ENCODE peak calls at places on chromosome 17, in eight cellular contexts. J is NCI-H510A, O is AG04449, D is SJSA1, C is GM23248, S is ascending aorta, B is endothelial cell, X is GM04504. I is an unnamed sample.
A peak's percentile ranks its signal among the peaks of the same experiment; 100 is the strongest.

GRCh38 chr17:64448665-64449512 is at the start of gene MILR1:
- DNase-seq in S (no peak), J (no peak), D (no peak), B (no peak), C (peak; percentile 93), X (peak; percentile 73), O (peak; percentile 12), I (no peak)

GRCh38 chr17:8893621-8894020 is 26.1 kb upstream of the PIK3R6 start:
- DNase-seq in D (no peak), O (no peak), S (no peak), C (no peak), X (no peak), B (no peak), J (no peak), I (no peak)

GRCh38 chr17:40442392-40443195 is 656 bp upstream of the IGFBP4 start:
- DNase-seq in X (no peak), J (no peak), C (peak; percentile 72), O (no peak), B (no peak), S (no peak), D (no peak), I (no peak)

GRCh38 chr17:74852237-74853047 is 7.2 kb downstream of the GRIN2C start:
- DNase-seq in S (no peak), X (no peak), D (no peak), B (peak; percentile 46), J (no peak), O (no peak), C (peak; percentile 45), I (no peak)

GRCh38 chr17:50129303-50129945 is 536 bp downstream of the SAMD14 start:
- DNase-seq in B (peak; percentile 51), J (no peak), O (no peak), C (peak; percentile 67), D (no peak), X (no peak), S (no peak), I (no peak)

GRCh38 chr17:58308173-58308984 is 20.2 kb downstream of the TSPOAP1 start:
- DNase-seq in X (no peak), J (no peak), C (no peak), B (peak; percentile 68), O (no peak), S (no peak), D (peak; percentile 54), I (no peak)

GRCh38 chr17:3003401-3004149 is 59.8 kb downstream of the OR1D5 start:
- DNase-seq in C (no peak), X (no peak), O (no peak), B (no peak), J (no peak), D (no peak), S (peak; percentile 25), I (no peak)

GRCh38 chr17:45320349-45320930 is 3.6 kb upstream of the MAP3K14 start:
- DNase-seq in D (peak; percentile 80), O (no peak), S (no peak), C (peak; percentile 84), B (no peak), J (no peak), X (peak; percentile 65), I (peak; percentile 64)

GRCh38 chr17:59331929-59332889 is 754 bp downstream of the YPEL2 start:
- DNase-seq in O (no peak), S (no peak), C (peak; percentile 70), B (peak; percentile 46), D (no peak), J (no peak), X (no peak), I (no peak)

GRCh38 chr17:32015245-32016013 is 8.2 kb downstream of the LRRC37B start:
- DNase-seq in B (no peak), D (no peak), S (no peak), J (peak; percentile 88), C (no peak), X (no peak), O (no peak), I (peak; percentile 31)

GRCh38 chr17:65593870-65594584 is 32.6 kb upstream of the AXIN2 start:
- DNase-seq in X (no peak), J (no peak), D (no peak), B (no peak), O (no peak), S (no peak), C (peak; percentile 63), I (no peak)

GRCh38 chr17:79739148-79740062 is 8.7 kb downstream of the ENPP7 start:
- DNase-seq in O (no peak), X (no peak), B (no peak), D (no peak), C (peak; percentile 5), J (no peak), S (no peak), I (no peak)

GRCh38 chr17:5000237-5000639 is 2.5 kb downstream of the KIF1C start:
- DNase-seq in X (no peak), B (no peak), O (no peak), D (no peak), J (no peak), C (peak; percentile 27), S (peak; percentile 63), I (no peak)

GRCh38 chr17:61757168-61757567 is 106.2 kb downstream of the BRIP1 start:
- DNase-seq in C (no peak), O (no peak), J (no peak), X (no peak), B (no peak), D (no peak), S (no peak), I (no peak)

GRCh38 chr17:76869209-76869877 is 1.1 kb downstream of the MGAT5B start:
- DNase-seq in D (no peak), X (no peak), C (no peak), B (no peak), J (no peak), O (no peak), S (no peak), I (no peak)

GRCh38 chr17:76492250-76492988 is 8.8 kb downstream of the RHBDF2 start:
- DNase-seq in D (no peak), O (no peak), B (no peak), C (no peak), X (no peak), J (no peak), S (no peak), I (no peak)

GRCh38 chr17:73678999-73679398 is 34.8 kb upstream of the SDK2 start:
- DNase-seq in C (no peak), X (no peak), B (no peak), S (no peak), D (no peak), J (no peak), O (no peak), I (no peak)

GRCh38 chr17:4950075-4950756 is 703 bp upstream of the ENO3 start:
- DNase-seq in O (no peak), S (no peak), C (peak; percentile 73), B (peak; percentile 19), X (no peak), D (no peak), J (peak; percentile 54), I (no peak)

GRCh38 chr17:75720656-75721462 is at the start of gene ITGB4:
- DNase-seq in O (no peak), J (peak; percentile 43), B (peak; percentile 16), C (peak; percentile 20), D (peak; percentile 48), X (no peak), S (no peak), I (no peak)

GRCh38 chr17:56028837-56029236 is 124.4 kb upstream of the ANKFN1 start:
- DNase-seq in B (no peak), X (no peak), C (no peak), S (no peak), O (no peak), D (no peak), J (no peak), I (no peak)

GRCh38 chr17:43092891-43093290 is 32.3 kb downstream of the BRCA1 start:
- DNase-seq in O (no peak), C (peak; percentile 76), D (no peak), X (peak; percentile 11), B (no peak), S (no peak), J (no peak), I (no peak)

GRCh38 chr17:73620414-73620813 is 23.8 kb downstream of the SDK2 start:
- DNase-seq in D (no peak), C (no peak), B (no peak), J (no peak), O (no peak), S (no peak), X (no peak), I (no peak)

GRCh38 chr17:65074778-65075250 is 18.3 kb upstream of the GNA13 start:
- DNase-seq in O (no peak), D (peak; percentile 73), S (no peak), J (no peak), B (peak; percentile 58), C (no peak), X (no peak), I (no peak)

GRCh38 chr17:79201536-79202227 is 127.1 kb downstream of the ENGASE start:
- DNase-seq in X (peak; percentile 21), C (peak; percentile 65), S (no peak), D (no peak), J (no peak), O (no peak), B (no peak), I (peak; percentile 69)

GRCh38 chr17:57541472-57542394 is 203.4 kb downstream of the CCDC182 start:
- DNase-seq in D (peak; percentile 80), S (peak; percentile 64), C (no peak), J (peak; percentile 42), X (no peak), O (no peak), B (no peak), I (peak; percentile 69)

GRCh38 chr17:71656987-71657858 is 463.6 kb upstream of the SOX9 start:
- DNase-seq in C (no peak), O (no peak), X (no peak), D (no peak), J (no peak), B (no peak), S (no peak), I (no peak)

GRCh38 chr17:2703181-2703580 is 8.4 kb downstream of the CLUH start:
- DNase-seq in S (no peak), X (no peak), O (no peak), J (peak; percentile 70), C (no peak), B (no peak), D (no peak), I (no peak)

GRCh38 chr17:63399856-63400255 is 46.2 kb downstream of the CYB561 start:
- DNase-seq in C (peak; percentile 70), O (no peak), D (no peak), B (peak; percentile 30), J (peak; percentile 15), X (peak; percentile 40), S (no peak), I (no peak)

GRCh38 chr17:51487947-51488346 is 227.6 kb downstream of the UTP18 start:
- DNase-seq in C (peak; percentile 10), S (no peak), D (no peak), J (no peak), B (peak; percentile 5), X (no peak), O (no peak), I (no peak)

GRCh38 chr17:39867084-39867890 is 715 bp upstream of the ZPBP2 start:
- DNase-seq in J (no peak), C (no peak), S (no peak), O (no peak), B (no peak), D (no peak), X (no peak), I (no peak)

GRCh38 chr17:2054740-2055493 is at the start of gene HIC1:
- DNase-seq in C (peak; percentile 94), J (no peak), O (no peak), B (peak; percentile 85), S (no peak), X (no peak), D (peak; percentile 80), I (peak; percentile 71)

GRCh38 chr17:57471941-57472368 is 215.6 kb downstream of the MSI2 start:
- DNase-seq in D (no peak), B (no peak), J (no peak), X (no peak), C (no peak), O (no peak), S (no peak), I (no peak)

GRCh38 chr17:41973457-41973856 is 6.9 kb downstream of the CNP start:
- DNase-seq in S (no peak), B (no peak), C (no peak), J (no peak), X (no peak), D (no peak), O (no peak), I (no peak)

I was measured in T1000.